ENCODE peak calls at places on chromosomes 4 and X, in ten cellular contexts. One of them, this sample, is unnamed.

GRCh38 chr4:155248002-155248896 is 39.8 kb downstream of the NPY2R start:
- DNase-seq in amniotic stem cell: no peak
- DNase-seq in astrocyte of the spinal cord: peak; percentile 1
- DNase-seq in cardiac muscle cell: no peak
- DNase-seq in RPMI7951: no peak
- DNase-seq in endothelial cell: no peak
- DNase-seq in germinal center: no peak
- DNase-seq in left ventricle myocardium inferior: no peak
- DNase-seq in RCC 7860: no peak
- DNase-seq in fibroblast of the aortic adventitia: no peak
- DNase-seq in this sample: no peak

GRCh38 chr4:82733636-82734035 is 65.0 kb downstream of the SCD5 start:
- DNase-seq in RPMI7951: peak; percentile 44
- DNase-seq in astrocyte of the spinal cord: peak; percentile 84
- DNase-seq in germinal center: no peak
- DNase-seq in fibroblast of the aortic adventitia: peak; percentile 40
- DNase-seq in RCC 7860: no peak
- DNase-seq in cardiac muscle cell: peak; percentile 34
- DNase-seq in endothelial cell: no peak
- DNase-seq in amniotic stem cell: no peak
- DNase-seq in left ventricle myocardium inferior: no peak
- DNase-seq in this sample: peak; percentile 93

GRCh38 chr4:186839122-186840037 is 115.7 kb upstream of the FAT1 start:
- DNase-seq in RPMI7951: peak; percentile 66
- DNase-seq in astrocyte of the spinal cord: peak; percentile 88
- DNase-seq in RCC 7860: no peak
- DNase-seq in cardiac muscle cell: peak; percentile 84
- DNase-seq in left ventricle myocardium inferior: no peak
- DNase-seq in germinal center: no peak
- DNase-seq in fibroblast of the aortic adventitia: peak; percentile 86
- DNase-seq in amniotic stem cell: no peak
- DNase-seq in endothelial cell: no peak
- DNase-seq in this sample: peak; percentile 92

GRCh38 chr4:151434183-151434860 is 25.3 kb downstream of the FHIP1A start:
- DNase-seq in RPMI7951: no peak
- DNase-seq in fibroblast of the aortic adventitia: peak; percentile 43
- DNase-seq in endothelial cell: no peak
- DNase-seq in amniotic stem cell: no peak
- DNase-seq in germinal center: no peak
- DNase-seq in left ventricle myocardium inferior: no peak
- DNase-seq in astrocyte of the spinal cord: peak; percentile 28
- DNase-seq in RCC 7860: peak; percentile 31
- DNase-seq in cardiac muscle cell: no peak
- DNase-seq in this sample: peak; percentile 19

GRCh38 chrX:39813631-39814246 is 284.0 kb downstream of the BCOR start:
- DNase-seq in amniotic stem cell: no peak
- DNase-seq in germinal center: no peak
- DNase-seq in RPMI7951: peak; percentile 29
- DNase-seq in cardiac muscle cell: peak; percentile 88
- DNase-seq in endothelial cell: no peak
- DNase-seq in left ventricle myocardium inferior: peak; percentile 75
- DNase-seq in fibroblast of the aortic adventitia: peak; percentile 86
- DNase-seq in astrocyte of the spinal cord: peak; percentile 79
- DNase-seq in RCC 7860: peak; percentile 3
- DNase-seq in this sample: peak; percentile 69

GRCh38 chr4:109887071-109887470 is 25.6 kb upstream of the EGF start:
- DNase-seq in RCC 7860: no peak
- DNase-seq in amniotic stem cell: no peak
- DNase-seq in cardiac muscle cell: no peak
- DNase-seq in astrocyte of the spinal cord: no peak
- DNase-seq in RPMI7951: no peak
- DNase-seq in endothelial cell: no peak
- DNase-seq in left ventricle myocardium inferior: no peak
- DNase-seq in fibroblast of the aortic adventitia: no peak
- DNase-seq in germinal center: no peak
- DNase-seq in this sample: no peak

GRCh38 chr4:21830272-21830671 is 118.3 kb downstream of the KCNIP4 start:
- DNase-seq in astrocyte of the spinal cord: no peak
- DNase-seq in germinal center: no peak
- DNase-seq in endothelial cell: no peak
- DNase-seq in left ventricle myocardium inferior: no peak
- DNase-seq in fibroblast of the aortic adventitia: no peak
- DNase-seq in amniotic stem cell: no peak
- DNase-seq in RCC 7860: peak; percentile 16
- DNase-seq in RPMI7951: peak; percentile 7
- DNase-seq in cardiac muscle cell: no peak
- DNase-seq in this sample: no peak

GRCh38 chr4:187172340-187172761 is 448.7 kb upstream of the FAT1 start:
- DNase-seq in cardiac muscle cell: no peak
- DNase-seq in astrocyte of the spinal cord: peak; percentile 52
- DNase-seq in RCC 7860: no peak
- DNase-seq in germinal center: no peak
- DNase-seq in endothelial cell: no peak
- DNase-seq in fibroblast of the aortic adventitia: peak; percentile 2
- DNase-seq in left ventricle myocardium inferior: no peak
- DNase-seq in RPMI7951: peak; percentile 81
- DNase-seq in amniotic stem cell: no peak
- DNase-seq in this sample: no peak

GRCh38 chr4:155809835-155810234 is 51.0 kb downstream of the GUCY1B1 start:
- DNase-seq in astrocyte of the spinal cord: peak; percentile 91
- DNase-seq in cardiac muscle cell: peak; percentile 92
- DNase-seq in amniotic stem cell: peak; percentile 43
- DNase-seq in germinal center: peak; percentile 3
- DNase-seq in fibroblast of the aortic adventitia: peak; percentile 92
- DNase-seq in left ventricle myocardium inferior: no peak
- DNase-seq in RCC 7860: peak; percentile 67
- DNase-seq in endothelial cell: no peak
- DNase-seq in RPMI7951: peak; percentile 89
- DNase-seq in this sample: peak; percentile 92

GRCh38 chr4:35952751-35953150 is 291.6 kb downstream of the ARAP2 start:
- DNase-seq in RPMI7951: no peak
- DNase-seq in RCC 7860: no peak
- DNase-seq in left ventricle myocardium inferior: no peak
- DNase-seq in astrocyte of the spinal cord: no peak
- DNase-seq in endothelial cell: no peak
- DNase-seq in fibroblast of the aortic adventitia: no peak
- DNase-seq in cardiac muscle cell: no peak
- DNase-seq in amniotic stem cell: no peak
- DNase-seq in germinal center: no peak
- DNase-seq in this sample: no peak

GRCh38 chr4:76697129-76697803 is 200.7 kb downstream of the SOWAHB start:
- DNase-seq in germinal center: peak; percentile 20
- DNase-seq in RCC 7860: no peak
- DNase-seq in cardiac muscle cell: no peak
- DNase-seq in RPMI7951: no peak
- DNase-seq in left ventricle myocardium inferior: no peak
- DNase-seq in astrocyte of the spinal cord: no peak
- DNase-seq in amniotic stem cell: no peak
- DNase-seq in endothelial cell: no peak
- DNase-seq in fibroblast of the aortic adventitia: no peak
- DNase-seq in this sample: no peak

GRCh38 chr4:93337196-93337595 is 491.4 kb upstream of the ATOH1 start:
- DNase-seq in germinal center: no peak
- DNase-seq in cardiac muscle cell: no peak
- DNase-seq in endothelial cell: no peak
- DNase-seq in RCC 7860: no peak
- DNase-seq in left ventricle myocardium inferior: no peak
- DNase-seq in astrocyte of the spinal cord: no peak
- DNase-seq in amniotic stem cell: no peak
- DNase-seq in RPMI7951: no peak
- DNase-seq in fibroblast of the aortic adventitia: no peak
- DNase-seq in this sample: no peak

GRCh38 chr4:35461931-35462659 is 782.2 kb downstream of the ARAP2 start:
- DNase-seq in cardiac muscle cell: no peak
- DNase-seq in RPMI7951: no peak
- DNase-seq in left ventricle myocardium inferior: no peak
- DNase-seq in germinal center: no peak
- DNase-seq in endothelial cell: no peak
- DNase-seq in fibroblast of the aortic adventitia: no peak
- DNase-seq in astrocyte of the spinal cord: no peak
- DNase-seq in amniotic stem cell: no peak
- DNase-seq in RCC 7860: no peak
- DNase-seq in this sample: no peak

GRCh38 chr4:177064724-177065394 is 244.8 kb upstream of the NEIL3 start:
- DNase-seq in left ventricle myocardium inferior: no peak
- DNase-seq in fibroblast of the aortic adventitia: no peak
- DNase-seq in endothelial cell: no peak
- DNase-seq in cardiac muscle cell: no peak
- DNase-seq in RPMI7951: peak; percentile 37
- DNase-seq in germinal center: no peak
- DNase-seq in RCC 7860: no peak
- DNase-seq in amniotic stem cell: no peak
- DNase-seq in astrocyte of the spinal cord: no peak
- DNase-seq in this sample: no peak

GRCh38 chrX:12917753-12918152 is 11.3 kb downstream of the TLR8 start:
- DNase-seq in RPMI7951: no peak
- DNase-seq in left ventricle myocardium inferior: no peak
- DNase-seq in RCC 7860: no peak
- DNase-seq in astrocyte of the spinal cord: no peak
- DNase-seq in cardiac muscle cell: no peak
- DNase-seq in endothelial cell: no peak
- DNase-seq in germinal center: no peak
- DNase-seq in amniotic stem cell: no peak
- DNase-seq in fibroblast of the aortic adventitia: no peak
- DNase-seq in this sample: no peak

GRCh38 chr4:54513231-54513630 is 144.5 kb upstream of the KIT start:
- DNase-seq in amniotic stem cell: peak; percentile 27
- DNase-seq in left ventricle myocardium inferior: peak; percentile 26
- DNase-seq in RCC 7860: peak; percentile 45
- DNase-seq in cardiac muscle cell: peak; percentile 81
- DNase-seq in fibroblast of the aortic adventitia: peak; percentile 82
- DNase-seq in endothelial cell: no peak
- DNase-seq in RPMI7951: peak; percentile 70
- DNase-seq in astrocyte of the spinal cord: peak; percentile 90
- DNase-seq in germinal center: no peak
- DNase-seq in this sample: peak; percentile 93

GRCh38 chr4:84944952-84945351 is 21.5 kb downstream of the WDFY3 start:
- DNase-seq in endothelial cell: no peak
- DNase-seq in germinal center: no peak
- DNase-seq in RCC 7860: peak; percentile 15
- DNase-seq in cardiac muscle cell: peak; percentile 11
- DNase-seq in amniotic stem cell: no peak
- DNase-seq in astrocyte of the spinal cord: no peak
- DNase-seq in fibroblast of the aortic adventitia: no peak
- DNase-seq in left ventricle myocardium inferior: no peak
- DNase-seq in RPMI7951: peak; percentile 14
- DNase-seq in this sample: peak; percentile 31

GRCh38 chrX:150509703-150510102 is 58.7 kb upstream of the MTM1 start:
- DNase-seq in endothelial cell: no peak
- DNase-seq in astrocyte of the spinal cord: no peak
- DNase-seq in cardiac muscle cell: no peak
- DNase-seq in germinal center: no peak
- DNase-seq in RPMI7951: no peak
- DNase-seq in fibroblast of the aortic adventitia: no peak
- DNase-seq in left ventricle myocardium inferior: no peak
- DNase-seq in RCC 7860: no peak
- DNase-seq in amniotic stem cell: no peak
- DNase-seq in this sample: no peak

GRCh38 chr4:20857081-20857480 is 156.8 kb downstream of the PACRGL start:
- DNase-seq in left ventricle myocardium inferior: no peak
- DNase-seq in astrocyte of the spinal cord: no peak
- DNase-seq in cardiac muscle cell: no peak
- DNase-seq in RCC 7860: no peak
- DNase-seq in RPMI7951: no peak
- DNase-seq in fibroblast of the aortic adventitia: no peak
- DNase-seq in endothelial cell: no peak
- DNase-seq in amniotic stem cell: no peak
- DNase-seq in germinal center: no peak
- DNase-seq in this sample: no peak

GRCh38 chr4:121256346-121256745 is 92.2 kb upstream of the TNIP3 start:
- DNase-seq in amniotic stem cell: peak; percentile 83
- DNase-seq in cardiac muscle cell: peak; percentile 95
- DNase-seq in RPMI7951: peak; percentile 77
- DNase-seq in fibroblast of the aortic adventitia: peak; percentile 93
- DNase-seq in left ventricle myocardium inferior: no peak
- DNase-seq in endothelial cell: no peak
- DNase-seq in astrocyte of the spinal cord: peak; percentile 96
- DNase-seq in germinal center: no peak
- DNase-seq in RCC 7860: peak; percentile 37
- DNase-seq in this sample: peak; percentile 80